ENCODE peak calls at places on chromosomes 5 and 9, in seven cellular contexts. H, R, L, O, G, E and N are unnamed samples.

GRCh38 chr5:72130342-72130741 is 23.1 kb downstream of the MAP1B start:
- DNase-seq in E (no peak), R (no peak), H (no peak), O (no peak), G (no peak), L (no peak), N (no peak)

GRCh38 chr5:173577817-173578216 is 38.6 kb downstream of the BOD1 start:
- DNase-seq in R (no peak), E (no peak), O (no peak), G (no peak), L (no peak), H (no peak), N (no peak)

GRCh38 chr5:150461231-150461630 is 11.7 kb upstream of the RPS14 start:
- DNase-seq in L (no peak), G (no peak), R (no peak), H (peak), E (peak), O (no peak), N (peak)

GRCh38 chr5:113378960-113379541 is 55.7 kb downstream of the TSSK1B start:
- DNase-seq in H (peak), O (no peak), G (peak), R (peak), E (peak), L (peak), N (peak)

GRCh38 chr9:100277166-100277979 is 75.4 kb downstream of the TEX10 start:
- DNase-seq in R (no peak), G (no peak), E (no peak), H (no peak), L (no peak), O (no peak), N (no peak)

GRCh38 chr9:117681827-117682226 is 22.4 kb upstream of the TLR4 start:
- DNase-seq in H (peak), G (no peak), E (no peak), R (no peak), L (no peak), O (no peak), N (no peak)

GRCh38 chr9:11023201-11023600 is 410.4 kb upstream of the PTPRD start:
- DNase-seq in H (no peak), G (no peak), L (no peak), O (no peak), E (no peak), R (no peak), N (no peak)

GRCh38 chr9:2889023-2889422 is 45.1 kb upstream of the PUM3 start:
- DNase-seq in G (no peak), L (no peak), H (no peak), R (no peak), O (no peak), E (no peak), N (no peak)

GRCh38 chr5:74464512-74465209 is 175.9 kb downstream of the ENC1 start:
- DNase-seq in R (no peak), L (peak), E (no peak), H (no peak), O (no peak), G (no peak), N (no peak)

GRCh38 chr9:125763373-125763772 is 16.2 kb downstream of the PBX3 start:
- DNase-seq in L (peak), E (no peak), O (no peak), R (no peak), G (peak), H (no peak), N (no peak)

GRCh38 chr9:17627641-17628040 is 48.8 kb downstream of the SH3GL2 start:
- DNase-seq in R (no peak), E (no peak), H (no peak), O (no peak), L (no peak), G (no peak), N (no peak)

GRCh38 chr5:130762031-130762430 is 403.0 kb downstream of the HINT1 start:
- DNase-seq in O (no peak), E (no peak), H (no peak), L (no peak), G (no peak), R (no peak), N (no peak)

GRCh38 chr9:108672475-108673065 is 183.2 kb downstream of the ACTL7B start:
- DNase-seq in G (no peak), L (no peak), R (no peak), H (no peak), E (no peak), O (no peak), N (no peak)

GRCh38 chr9:71819115-71819739 is 50.9 kb upstream of the CEMIP2 start:
- DNase-seq in H (no peak), O (no peak), R (peak), E (peak), G (peak), L (peak), N (no peak)

GRCh38 chr9:89484475-89485404 is 13.2 kb downstream of the SEMA4D start:
- DNase-seq in R (no peak), L (no peak), E (peak), O (no peak), H (no peak), G (no peak), N (no peak)

GRCh38 chr9:34370335-34370969 is 6.2 kb downstream of the MYORG start:
- DNase-seq in E (no peak), G (no peak), H (no peak), O (no peak), R (no peak), L (no peak), N (no peak)

GRCh38 chr5:117054808-117055398 is 480.3 kb upstream of the SEMA6A start:
- DNase-seq in L (no peak), R (no peak), G (no peak), O (no peak), E (no peak), H (no peak), N (no peak)

GRCh38 chr9:36433386-36433785 is 33.3 kb upstream of the RNF38 start:
- DNase-seq in G (no peak), R (no peak), E (no peak), O (no peak), H (no peak), L (no peak), N (no peak)

GRCh38 chr5:84986688-84987087 is 602.0 kb upstream of the EDIL3 start:
- DNase-seq in R (no peak), L (no peak), E (no peak), H (no peak), G (no peak), O (no peak), N (no peak)

GRCh38 chr9:101326501-101326900 is 58.3 kb downstream of the BAAT start:
- DNase-seq in G (no peak), E (no peak), O (no peak), H (no peak), L (no peak), R (no peak), N (no peak)

GRCh38 chr5:77663081-77663863 is 24.8 kb upstream of the OTP start:
- DNase-seq in E (no peak), H (no peak), L (no peak), R (no peak), O (no peak), G (no peak), N (no peak)

DNA sequence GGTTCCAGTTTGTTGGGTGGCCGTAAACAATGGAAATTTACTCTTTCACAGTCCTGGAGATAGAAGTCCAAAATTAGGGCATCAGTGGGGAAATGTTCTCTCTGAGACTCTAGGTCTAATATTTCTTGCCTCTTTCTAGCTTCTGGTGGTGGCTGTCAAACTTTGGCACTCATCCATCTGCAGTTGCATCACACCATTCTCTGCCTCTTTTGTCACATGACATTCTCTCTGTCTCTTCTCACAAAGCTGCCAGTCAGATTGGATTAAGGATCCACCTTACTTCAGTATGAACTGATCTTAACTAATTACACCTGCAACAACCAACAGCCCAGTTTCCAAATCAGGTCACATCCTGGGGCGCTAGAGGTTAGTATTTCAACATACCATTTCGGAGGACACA is 222.9 kb upstream of the FTMT start:
- DNase-seq in G (no peak), R (no peak), O (no peak), H (no peak), E (no peak), L (no peak), N (no peak)
- TF ChIP-seq POLR2AphosphoS5 in G (no peak), R (no peak), O (no peak), H (no peak), E (no peak), L (no peak), N (no peak)

GRCh38 chr5:133993563-133993962 is 11.2 kb downstream of the VDAC1 start:
- DNase-seq in E (no peak), H (no peak), O (no peak), R (no peak), G (no peak), L (no peak), N (no peak)

GRCh38 chr5:133992429-133993151 is 12.2 kb downstream of the VDAC1 start:
- DNase-seq in R (peak), G (no peak), O (no peak), H (no peak), L (no peak), E (no peak), N (no peak)

GRCh38 chr5:133994297-133994989 is 10.3 kb downstream of the VDAC1 start:
- DNase-seq in E (no peak), H (no peak), R (no peak), L (no peak), G (no peak), O (no peak), N (no peak)

GRCh38 chr5:133991171-133991910 is 13.4 kb downstream of the VDAC1 start:
- DNase-seq in O (no peak), G (no peak), E (no peak), H (no peak), L (peak), R (no peak), N (no peak)

GRCh38 chr5:133993152-133993548 is 11.6 kb downstream of the VDAC1 start:
- DNase-seq in R (no peak), O (no peak), E (no peak), L (peak), H (no peak), G (no peak), N (no peak)
- TF ChIP-seq POLR2AphosphoS5 in R (no peak), O (no peak), E (no peak), L (no peak), H (no peak), G (no peak), N (no peak)

DNA sequence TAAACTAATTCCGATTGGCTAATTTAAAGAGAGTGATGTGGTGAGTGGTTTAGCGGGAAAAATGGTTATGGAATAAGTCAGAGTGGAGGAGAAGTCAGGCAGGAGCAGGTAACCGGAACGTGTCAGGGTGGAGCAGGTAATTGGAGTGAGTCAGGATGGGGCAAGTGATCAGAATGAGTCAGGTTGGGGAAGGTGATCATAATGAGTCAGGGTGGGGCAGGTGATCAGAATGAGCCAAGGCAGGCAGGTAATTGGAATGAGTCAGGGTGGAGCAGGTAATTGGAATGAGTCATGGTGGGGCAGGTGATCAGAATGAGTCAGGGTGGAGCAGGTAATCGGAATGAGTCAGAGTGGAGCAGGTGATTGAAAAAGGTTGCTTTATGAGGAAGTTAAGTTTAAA is 101.4 kb downstream of the TMEM167A start:
- DNase-seq in H (no peak), E (no peak), R (no peak), L (no peak), O (no peak), G (no peak), N (no peak)
- TF ChIP-seq POLR2AphosphoS5 in H (no peak), E (no peak), R (no peak), L (no peak), O (no peak), G (no peak), N (no peak)

DNA sequence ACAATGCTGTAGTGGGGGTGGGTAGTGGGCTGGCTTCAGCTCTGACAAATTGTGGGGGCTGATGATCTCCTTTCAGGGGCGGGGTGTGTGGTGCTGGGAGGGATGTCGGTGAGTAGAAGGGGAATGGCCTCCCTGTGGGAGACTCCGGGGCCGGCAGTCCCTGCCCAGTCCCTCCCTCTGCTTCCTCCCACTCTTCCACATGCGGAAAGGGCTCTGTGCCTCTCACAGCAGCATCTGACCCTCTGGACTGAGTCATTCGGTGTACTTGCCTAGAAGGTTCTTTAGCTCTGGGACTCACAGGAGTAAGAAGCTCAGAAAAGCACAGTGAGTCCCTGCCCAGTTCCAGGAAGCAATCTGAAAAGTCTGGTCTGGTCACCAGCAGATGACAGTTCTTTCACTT is 14.2 kb downstream of the CD180 start:
- DNase-seq in G (no peak), R (no peak), E (no peak), H (no peak), O (peak), L (peak), N (no peak)
- TF ChIP-seq POLR2AphosphoS5 in G (no peak), R (no peak), E (peak), H (no peak), O (no peak), L (no peak), N (no peak)

DNA sequence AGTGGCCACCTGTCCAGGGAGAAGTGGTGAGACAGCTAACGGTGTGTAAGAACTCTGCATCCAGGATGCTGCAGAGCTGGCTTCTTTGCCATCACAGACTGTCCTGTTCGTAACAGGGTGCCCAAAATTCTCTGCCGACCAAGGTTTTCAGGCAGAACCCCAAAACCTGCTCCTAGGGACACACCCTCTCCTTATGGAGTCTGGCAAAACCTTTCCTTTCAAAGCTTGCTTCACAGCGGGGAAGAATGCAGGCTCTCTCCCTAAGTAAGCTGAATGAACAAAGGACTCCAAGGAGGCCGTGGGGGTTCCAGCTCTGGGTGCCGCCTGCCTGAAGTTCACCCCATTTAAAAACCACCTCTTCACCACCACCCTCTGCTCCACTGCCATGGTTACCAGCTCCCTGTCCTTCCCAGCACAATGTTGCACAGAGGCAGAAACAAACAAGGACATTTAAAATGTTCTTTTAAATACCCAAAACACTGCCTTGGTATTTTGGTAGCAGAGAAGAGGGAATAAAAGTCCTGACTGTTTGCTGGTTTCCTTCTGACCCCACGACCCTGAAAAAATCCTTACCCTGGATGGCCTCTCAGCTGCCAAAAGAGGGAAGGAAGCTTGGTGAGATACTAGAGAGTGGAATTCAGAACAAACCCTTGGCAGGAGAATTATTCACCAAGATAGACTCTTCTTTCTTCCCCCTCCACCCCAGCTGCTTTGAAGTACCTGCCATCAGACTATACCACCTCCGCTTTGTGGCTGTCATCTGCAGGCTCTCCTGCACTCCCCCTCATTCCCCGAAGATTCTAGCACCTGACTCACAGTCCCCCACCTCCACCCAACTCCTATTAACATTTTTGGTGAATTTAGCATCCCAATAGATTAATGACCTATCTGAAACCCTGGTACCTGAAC is 7.1 kb upstream of the KLF9 start:
- DNase-seq in R (no peak), H (no peak), E (no peak), L (peak), G (no peak), O (peak), N (no peak)
- TF ChIP-seq POLR2AphosphoS5 in R (peak), H (no peak), E (no peak), L (peak), G (no peak), O (peak), N (no peak)

GRCh38 chr9:91681461-91682305 is 258.1 kb upstream of the NFIL3 start:
- DNase-seq in R (peak), H (peak), E (peak), L (peak), G (peak), O (peak), N (peak)
- TF ChIP-seq POLR2AphosphoS5 in R (no peak), H (no peak), E (no peak), L (no peak), G (no peak), O (no peak), N (no peak)

GRCh38 chr5:52895070-52895469 is 94.1 kb upstream of the ITGA2 start:
- DNase-seq in H (no peak), O (no peak), L (no peak), G (peak), R (no peak), E (no peak), N (no peak)
- TF ChIP-seq POLR2AphosphoS5 in H (no peak), O (peak), L (no peak), G (no peak), R (no peak), E (no peak), N (no peak)

DNA sequence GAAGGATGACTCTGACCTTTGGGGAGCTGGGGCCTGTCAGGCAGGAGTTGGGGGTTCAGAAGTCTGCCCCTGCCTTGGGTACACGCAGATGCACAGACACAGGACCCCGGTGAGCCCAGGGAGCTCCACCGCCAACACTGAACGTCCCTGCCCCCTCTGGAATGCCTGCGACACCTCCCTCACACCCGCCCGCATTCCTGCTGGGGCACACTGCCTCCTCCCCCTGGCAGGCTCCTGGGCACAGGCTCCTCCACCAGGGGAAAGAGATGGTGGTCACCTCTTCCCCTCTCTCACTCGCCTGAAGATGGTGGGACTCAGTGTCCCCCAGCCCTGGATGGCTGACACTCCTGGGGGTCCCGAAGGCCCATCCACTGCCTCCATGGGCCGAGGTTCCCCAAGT is 12.0 kb downstream of the CRB2 start:
- DNase-seq in G (no peak), L (no peak), R (no peak), E (no peak), H (no peak), O (no peak), N (no peak)
- TF ChIP-seq POLR2AphosphoS5 in G (no peak), L (no peak), R (no peak), E (no peak), H (no peak), O (no peak), N (no peak)